ENCODE peak calls at places on chromosomes 1 and 21, in five cellular contexts. J is mammary epithelial cell, X is memory B cell, P is progenitor cell of endocrine pancreas, K is neural crest cell. W is an unnamed sample.

GRCh38 chr1:53549781-53550180 is 90.6 kb downstream of the DMRTB1 start:
- DNase-seq in J (no peak), K (no peak), P (no peak), X (no peak), W (no peak)

GRCh38 chr1:17984510-17985085 is 123.0 kb upstream of the IGSF21 start:
- DNase-seq in P (peak; percentile 14), J (no peak), K (peak; percentile 58), X (no peak), W (peak; percentile 74)

GRCh38 chr21:14523234-14523633 is 22.9 kb downstream of the SAMSN1 start:
- DNase-seq in X (no peak), P (no peak), K (no peak), J (no peak), W (no peak)

GRCh38 chr1:31872658-31873636 is 57.1 kb upstream of the SPOCD1 start:
- DNase-seq in K (no peak), J (no peak), P (no peak), X (no peak), W (no peak)

GRCh38 chr21:28521932-28522826 is 470.5 kb downstream of the LTN1 start:
- DNase-seq in P (no peak), X (no peak), K (no peak), J (no peak), W (no peak)

GRCh38 chr1:153670257-153670858 is 435 bp downstream of the ILF2 start:
- DNase-seq in J (no peak), X (no peak), P (no peak), K (no peak), W (no peak)

GRCh38 chr1:197302775-197303174 is 34.7 kb downstream of the CRB1 start:
- DNase-seq in K (no peak), P (no peak), J (no peak), X (no peak), W (no peak)

GRCh38 chr1:174052621-174053020 is 30.5 kb upstream of the RC3H1 start:
- DNase-seq in J (no peak), K (no peak), P (no peak), X (no peak), W (no peak)

GRCh38 chr1:52927219-52928082 is at the start of gene SCP2:
- DNase-seq in J (peak; percentile 65), K (peak; percentile 63), X (peak; percentile 61), P (peak; percentile 59), W (peak; percentile 88)

GRCh38 chr1:22529901-22530621 is 33.2 kb upstream of the EPHA8 start:
- DNase-seq in J (no peak), P (no peak), X (no peak), K (no peak), W (no peak)

GRCh38 chr1:226308166-226308722 is 720 bp downstream of the LIN9 start:
- DNase-seq in J (no peak), K (peak; percentile 32), P (no peak), X (peak; percentile 14), W (no peak)

GRCh38 chr1:6535214-6535613 is 19.1 kb downstream of the NOL9 start:
- DNase-seq in X (no peak), K (no peak), J (no peak), P (no peak), W (no peak)

GRCh38 chr1:201436461-201436860 is 14.9 kb upstream of the TNNI1 start:
- DNase-seq in J (no peak), K (no peak), P (no peak), X (no peak), W (peak; percentile 49)

GRCh38 chr1:33244143-33244808 is 12.0 kb upstream of the ZNF362 start:
- DNase-seq in X (no peak), J (peak; percentile 90), K (no peak), P (no peak), W (no peak)

GRCh38 chr1:229271448-229272120 is 673 bp downstream of the RAB4A start:
- DNase-seq in J (no peak), P (no peak), K (no peak), X (no peak), W (peak; percentile 57)